ENCODE peak calls at places on chromosomes 4 and X, in eight cellular contexts. One of them, this sample, is unnamed.

GRCh38 chr4:8580321-8581093 is at the start of gene GPR78:
- DNase-seq in OCI-LY7: no peak
- DNase-seq in AG09319: no peak
- DNase-seq in lung: no peak
- DNase-seq in cardiac fibroblast: peak
- DNase-seq in GM12865: no peak
- DNase-seq in heart right ventricle: peak
- DNase-seq in choroid plexus epithelial cell: peak
- DNase-seq in this sample: peak

GRCh38 chrX:10636851-10637250 is 16.5 kb upstream of the MID1 start:
- DNase-seq in OCI-LY7: no peak
- DNase-seq in GM12865: no peak
- DNase-seq in lung: no peak
- DNase-seq in choroid plexus epithelial cell: no peak
- DNase-seq in AG09319: no peak
- DNase-seq in cardiac fibroblast: no peak
- DNase-seq in heart right ventricle: no peak
- DNase-seq in this sample: no peak

GRCh38 chrX:108020631-108021030 is 24.2 kb upstream of the VSIG1 start:
- DNase-seq in AG09319: no peak
- DNase-seq in OCI-LY7: peak
- DNase-seq in heart right ventricle: no peak
- DNase-seq in lung: no peak
- DNase-seq in GM12865: peak
- DNase-seq in choroid plexus epithelial cell: peak
- DNase-seq in cardiac fibroblast: peak
- DNase-seq in this sample: no peak

GRCh38 chr4:14952352-14952751 is 49.9 kb upstream of the CPEB2 start:
- DNase-seq in heart right ventricle: no peak
- DNase-seq in choroid plexus epithelial cell: no peak
- DNase-seq in GM12865: peak
- DNase-seq in OCI-LY7: no peak
- DNase-seq in lung: no peak
- DNase-seq in AG09319: no peak
- DNase-seq in cardiac fibroblast: no peak
- DNase-seq in this sample: no peak

GRCh38 chrX:95885074-95885473 is 799.6 kb upstream of the DIAPH2 start:
- DNase-seq in cardiac fibroblast: peak
- DNase-seq in OCI-LY7: no peak
- DNase-seq in heart right ventricle: no peak
- DNase-seq in AG09319: no peak
- DNase-seq in lung: no peak
- DNase-seq in GM12865: no peak
- DNase-seq in choroid plexus epithelial cell: peak
- DNase-seq in this sample: no peak

GRCh38 chrX:20664774-20665173 is 398.1 kb upstream of the RPS6KA3 start:
- DNase-seq in choroid plexus epithelial cell: no peak
- DNase-seq in heart right ventricle: no peak
- DNase-seq in cardiac fibroblast: no peak
- DNase-seq in AG09319: no peak
- DNase-seq in lung: no peak
- DNase-seq in OCI-LY7: no peak
- DNase-seq in GM12865: no peak
- DNase-seq in this sample: no peak

GRCh38 chr4:68476191-68476590 is 28.9 kb downstream of the TMPRSS11E start:
- DNase-seq in choroid plexus epithelial cell: no peak
- DNase-seq in heart right ventricle: no peak
- DNase-seq in OCI-LY7: no peak
- DNase-seq in lung: no peak
- DNase-seq in cardiac fibroblast: no peak
- DNase-seq in AG09319: no peak
- DNase-seq in GM12865: no peak
- DNase-seq in this sample: no peak

GRCh38 chr4:159765402-159765801 is 662.5 kb downstream of the RAPGEF2 start:
- DNase-seq in lung: no peak
- DNase-seq in heart right ventricle: no peak
- DNase-seq in AG09319: no peak
- DNase-seq in choroid plexus epithelial cell: peak
- DNase-seq in GM12865: no peak
- DNase-seq in cardiac fibroblast: peak
- DNase-seq in OCI-LY7: no peak
- DNase-seq in this sample: no peak

GRCh38 chrX:106752101-106752678 is 25.7 kb downstream of the RNF128 start:
- DNase-seq in GM12865: peak
- DNase-seq in cardiac fibroblast: peak
- DNase-seq in AG09319: no peak
- DNase-seq in choroid plexus epithelial cell: peak
- DNase-seq in lung: no peak
- DNase-seq in heart right ventricle: no peak
- DNase-seq in OCI-LY7: peak
- DNase-seq in this sample: no peak

GRCh38 chrX:35351212-35351611 is 408.6 kb downstream of the FAM47B start:
- DNase-seq in heart right ventricle: no peak
- DNase-seq in AG09319: no peak
- DNase-seq in choroid plexus epithelial cell: peak
- DNase-seq in OCI-LY7: no peak
- DNase-seq in lung: no peak
- DNase-seq in cardiac fibroblast: no peak
- DNase-seq in GM12865: no peak
- DNase-seq in this sample: no peak

GRCh38 chr4:55675196-55675793 is 39.2 kb upstream of the NMU start:
- DNase-seq in AG09319: no peak
- DNase-seq in heart right ventricle: no peak
- DNase-seq in GM12865: no peak
- DNase-seq in choroid plexus epithelial cell: peak
- DNase-seq in OCI-LY7: no peak
- DNase-seq in lung: no peak
- DNase-seq in cardiac fibroblast: no peak
- DNase-seq in this sample: peak

GRCh38 chr4:89868261-89868660 is 26.4 kb upstream of the MMRN1 start:
- DNase-seq in lung: no peak
- DNase-seq in AG09319: no peak
- DNase-seq in GM12865: no peak
- DNase-seq in OCI-LY7: no peak
- DNase-seq in heart right ventricle: no peak
- DNase-seq in choroid plexus epithelial cell: no peak
- DNase-seq in cardiac fibroblast: no peak
- DNase-seq in this sample: no peak

GRCh38 chrX:31266172-31267076 is 194.6 kb upstream of the FTHL17 start:
- DNase-seq in choroid plexus epithelial cell: peak
- DNase-seq in AG09319: no peak
- DNase-seq in cardiac fibroblast: peak
- DNase-seq in GM12865: peak
- DNase-seq in lung: peak
- DNase-seq in heart right ventricle: peak
- DNase-seq in OCI-LY7: peak
- DNase-seq in this sample: peak

GRCh38 chrX:77447339-77448149 is at the start of gene FGF16:
- DNase-seq in GM12865: peak
- DNase-seq in AG09319: no peak
- DNase-seq in cardiac fibroblast: no peak
- DNase-seq in choroid plexus epithelial cell: no peak
- DNase-seq in lung: no peak
- DNase-seq in heart right ventricle: peak
- DNase-seq in OCI-LY7: no peak
- DNase-seq in this sample: peak

GRCh38 chr4:76011018-76011670 is 3.8 kb upstream of the CXCL9 start:
- DNase-seq in GM12865: no peak
- DNase-seq in cardiac fibroblast: no peak
- DNase-seq in heart right ventricle: no peak
- DNase-seq in lung: no peak
- DNase-seq in choroid plexus epithelial cell: no peak
- DNase-seq in AG09319: no peak
- DNase-seq in OCI-LY7: no peak
- DNase-seq in this sample: no peak

GRCh38 chr4:141158219-141158618 is 24.9 kb upstream of the RNF150 start:
- DNase-seq in heart right ventricle: no peak
- DNase-seq in lung: no peak
- DNase-seq in GM12865: peak
- DNase-seq in AG09319: no peak
- DNase-seq in choroid plexus epithelial cell: peak
- DNase-seq in cardiac fibroblast: peak
- DNase-seq in OCI-LY7: peak
- DNase-seq in this sample: no peak

GRCh38 chr4:100738388-100739165 is 220.8 kb upstream of the EMCN start:
- DNase-seq in OCI-LY7: no peak
- DNase-seq in GM12865: peak
- DNase-seq in lung: no peak
- DNase-seq in heart right ventricle: no peak
- DNase-seq in cardiac fibroblast: peak
- DNase-seq in choroid plexus epithelial cell: peak
- DNase-seq in AG09319: peak
- DNase-seq in this sample: no peak

GRCh38 chrX:46967547-46967946 is 55.3 kb downstream of the JADE3 start:
- DNase-seq in cardiac fibroblast: no peak
- DNase-seq in heart right ventricle: no peak
- DNase-seq in GM12865: peak
- DNase-seq in lung: no peak
- DNase-seq in OCI-LY7: peak
- DNase-seq in AG09319: no peak
- DNase-seq in choroid plexus epithelial cell: no peak
- DNase-seq in this sample: no peak

GRCh38 chr4:21792736-21793135 is 155.8 kb downstream of the KCNIP4 start:
- DNase-seq in lung: no peak
- DNase-seq in OCI-LY7: no peak
- DNase-seq in heart right ventricle: no peak
- DNase-seq in cardiac fibroblast: no peak
- DNase-seq in GM12865: no peak
- DNase-seq in AG09319: no peak
- DNase-seq in choroid plexus epithelial cell: no peak
- DNase-seq in this sample: no peak

GRCh38 chr4:165325732-165326512 is 1.5 kb upstream of the MSMO1 start:
- DNase-seq in heart right ventricle: no peak
- DNase-seq in lung: no peak
- DNase-seq in choroid plexus epithelial cell: peak
- DNase-seq in OCI-LY7: no peak
- DNase-seq in AG09319: peak
- DNase-seq in cardiac fibroblast: peak
- DNase-seq in GM12865: peak
- DNase-seq in this sample: no peak

GRCh38 chr4:101730291-101731117 is 60.0 kb upstream of the BANK1 start:
- DNase-seq in lung: peak
- DNase-seq in AG09319: peak
- DNase-seq in heart right ventricle: peak
- DNase-seq in OCI-LY7: peak
- DNase-seq in choroid plexus epithelial cell: peak
- DNase-seq in cardiac fibroblast: peak
- DNase-seq in GM12865: peak
- DNase-seq in this sample: peak

GRCh38 chr4:40193018-40193571 is 3.7 kb upstream of the RHOH start:
- DNase-seq in GM12865: peak
- DNase-seq in AG09319: no peak
- DNase-seq in heart right ventricle: no peak
- DNase-seq in cardiac fibroblast: no peak
- DNase-seq in OCI-LY7: peak
- DNase-seq in lung: no peak
- DNase-seq in choroid plexus epithelial cell: no peak
- DNase-seq in this sample: no peak

DNA sequence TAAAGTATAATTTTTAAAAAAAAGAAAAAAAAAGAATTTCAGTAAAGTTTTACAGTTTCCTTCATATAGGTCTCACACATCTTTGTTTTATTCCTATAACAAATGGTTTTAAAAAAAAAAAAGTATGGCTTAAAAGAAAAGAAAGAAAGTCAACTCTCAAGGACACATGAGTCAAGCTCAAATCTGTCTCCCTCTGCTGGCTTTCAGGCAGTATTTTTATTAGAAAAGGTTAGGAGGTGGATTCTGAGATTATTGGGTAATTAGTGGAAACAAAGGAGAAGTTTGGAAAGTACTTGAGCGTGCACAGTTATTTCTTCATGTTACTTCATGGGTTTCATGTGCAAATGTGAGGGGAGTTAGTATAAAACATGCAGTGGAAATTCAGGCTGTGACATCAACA is 36.6 kb upstream of the BTC start:
- DNase-seq in GM12865: no peak
- DNase-seq in choroid plexus epithelial cell: peak
- DNase-seq in lung: no peak
- DNase-seq in cardiac fibroblast: peak
- DNase-seq in OCI-LY7: no peak
- DNase-seq in heart right ventricle: no peak
- DNase-seq in AG09319: no peak
- DNase-seq in this sample: no peak
- TF ChIP-seq CTCF in GM12865: no peak
- TF ChIP-seq CTCF in choroid plexus epithelial cell: peak
- TF ChIP-seq CTCF in lung: no peak
- TF ChIP-seq CTCF in cardiac fibroblast: peak
- TF ChIP-seq CTCF in OCI-LY7: peak
- TF ChIP-seq CTCF in heart right ventricle: no peak
- TF ChIP-seq CTCF in AG09319: no peak
- TF ChIP-seq CTCF in this sample: no peak

GRCh38 chr4:53196872-53197759 is 168.7 kb downstream of the SCFD2 start:
- DNase-seq in GM12865: peak
- DNase-seq in choroid plexus epithelial cell: peak
- DNase-seq in heart right ventricle: no peak
- DNase-seq in cardiac fibroblast: peak
- DNase-seq in OCI-LY7: peak
- DNase-seq in AG09319: peak
- DNase-seq in lung: no peak
- DNase-seq in this sample: no peak
- TF ChIP-seq CTCF in GM12865: peak
- TF ChIP-seq CTCF in choroid plexus epithelial cell: peak
- TF ChIP-seq CTCF in heart right ventricle: peak
- TF ChIP-seq CTCF in cardiac fibroblast: peak
- TF ChIP-seq CTCF in OCI-LY7: peak
- TF ChIP-seq CTCF in AG09319: peak
- TF ChIP-seq CTCF in lung: peak
- TF ChIP-seq CTCF in this sample: peak

GRCh38 chr4:173317003-173317402 is 17.2 kb downstream of the HMGB2 start:
- DNase-seq in heart right ventricle: no peak
- DNase-seq in AG09319: no peak
- DNase-seq in lung: no peak
- DNase-seq in OCI-LY7: peak
- DNase-seq in GM12865: no peak
- DNase-seq in choroid plexus epithelial cell: peak
- DNase-seq in cardiac fibroblast: no peak
- DNase-seq in this sample: peak
- TF ChIP-seq CTCF in heart right ventricle: no peak
- TF ChIP-seq CTCF in AG09319: no peak
- TF ChIP-seq CTCF in lung: no peak
- TF ChIP-seq CTCF in OCI-LY7: peak
- TF ChIP-seq CTCF in GM12865: peak
- TF ChIP-seq CTCF in choroid plexus epithelial cell: peak
- TF ChIP-seq CTCF in cardiac fibroblast: peak
- TF ChIP-seq CTCF in this sample: peak

DNA sequence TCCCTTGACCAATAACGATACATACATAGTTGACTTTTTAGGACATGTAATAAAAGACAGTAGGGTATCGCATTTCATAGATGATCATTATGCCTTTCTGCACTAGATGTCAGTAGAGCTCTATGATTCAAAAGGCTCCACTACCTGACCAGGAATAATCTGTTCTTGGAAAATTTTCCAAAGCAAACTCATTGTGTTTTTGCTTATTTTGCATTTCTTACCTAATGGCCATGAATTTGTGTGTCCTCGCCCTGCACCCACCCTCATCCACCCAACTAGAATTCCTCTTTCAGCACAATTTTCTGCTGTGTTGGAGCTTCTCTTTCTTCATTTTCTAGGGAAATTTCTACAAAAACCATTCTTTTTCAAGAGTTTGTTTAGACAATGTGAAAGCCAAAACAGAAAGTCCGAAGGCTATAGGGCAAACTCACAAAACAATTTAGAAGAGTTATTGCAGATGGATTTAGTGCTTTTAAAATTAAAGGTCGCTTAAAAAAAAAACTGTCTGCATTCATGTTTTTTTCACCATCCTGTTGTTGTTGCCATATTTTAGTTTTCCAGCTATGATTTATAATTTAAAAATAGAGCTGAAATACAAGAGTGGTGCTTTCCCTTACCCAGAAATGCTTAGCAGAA is 183.6 kb downstream of the SPATA18 start:
- DNase-seq in choroid plexus epithelial cell: peak
- DNase-seq in AG09319: peak
- DNase-seq in heart right ventricle: no peak
- DNase-seq in cardiac fibroblast: peak
- DNase-seq in lung: no peak
- DNase-seq in OCI-LY7: no peak
- DNase-seq in GM12865: no peak
- DNase-seq in this sample: no peak
- TF ChIP-seq CTCF in choroid plexus epithelial cell: peak
- TF ChIP-seq CTCF in AG09319: peak
- TF ChIP-seq CTCF in heart right ventricle: peak
- TF ChIP-seq CTCF in cardiac fibroblast: peak
- TF ChIP-seq CTCF in lung: peak
- TF ChIP-seq CTCF in OCI-LY7: peak
- TF ChIP-seq CTCF in GM12865: no peak
- TF ChIP-seq CTCF in this sample: no peak